ENCODE peak calls at places on chromosomes 4 and X, in four cellular contexts. X, T, W and Q are unnamed samples.

GRCh38 chrX:10242036-10242435 is 85.3 kb downstream of the CLCN4 start:
- DNase-seq in W (no peak), X (no peak), T (no peak), Q (no peak)

GRCh38 chrX:20829665-20830481 is 544.3 kb upstream of the CNKSR2 start:
- DNase-seq in X (no peak), T (no peak), W (no peak), Q (no peak)

GRCh38 chr4:39942507-39942906 is 35.2 kb downstream of the PDS5A start:
- DNase-seq in X (no peak), T (no peak), W (no peak), Q (no peak)

GRCh38 chrX:109684136-109684535 is 48.9 kb downstream of the ACSL4 start:
- DNase-seq in T (no peak), X (no peak), W (no peak), Q (no peak)

GRCh38 chrX:129663171-129663570 is 8.4 kb upstream of the APLN start:
- DNase-seq in X (no peak), W (no peak), T (no peak), Q (no peak)

GRCh38 chr4:15366660-15367059 is 61.2 kb upstream of the C1QTNF7 start:
- DNase-seq in X (no peak), W (no peak), T (no peak), Q (no peak)

GRCh38 chr4:142091085-142091513 is 454.7 kb downstream of the IL15 start:
- DNase-seq in W (no peak), X (no peak), T (no peak), Q (no peak)

GRCh38 chr4:53622739-53623151 is 31.5 kb upstream of the LNX1 start:
- DNase-seq in T (no peak), X (no peak), W (no peak), Q (no peak)

GRCh38 chrX:31333181-31333831 is 261.5 kb upstream of the FTHL17 start:
- DNase-seq in W (no peak), T (no peak), X (no peak), Q (no peak)

GRCh38 chr4:12724520-12724919 is 759.6 kb downstream of the RAB28 start:
- DNase-seq in X (no peak), W (peak; percentile 3), T (no peak), Q (no peak)

GRCh38 chr4:141140271-141141205 is 7.3 kb upstream of the RNF150 start:
- DNase-seq in T (no peak), W (no peak), X (no peak), Q (no peak)

GRCh38 chr4:78517050-78517652 is 34.4 kb upstream of the ANXA3 start:
- DNase-seq in T (no peak), W (peak; percentile 11), X (no peak), Q (no peak)

GRCh38 chrX:104370089-104370488 is 115.4 kb upstream of the ESX1 start:
- DNase-seq in W (peak; percentile 6), T (peak; percentile 5), X (no peak), Q (peak; percentile 13)

GRCh38 chr4:186714006-186714675 is 9.5 kb downstream of the FAT1 start:
- DNase-seq in X (no peak), W (no peak), T (no peak), Q (no peak)

DNA sequence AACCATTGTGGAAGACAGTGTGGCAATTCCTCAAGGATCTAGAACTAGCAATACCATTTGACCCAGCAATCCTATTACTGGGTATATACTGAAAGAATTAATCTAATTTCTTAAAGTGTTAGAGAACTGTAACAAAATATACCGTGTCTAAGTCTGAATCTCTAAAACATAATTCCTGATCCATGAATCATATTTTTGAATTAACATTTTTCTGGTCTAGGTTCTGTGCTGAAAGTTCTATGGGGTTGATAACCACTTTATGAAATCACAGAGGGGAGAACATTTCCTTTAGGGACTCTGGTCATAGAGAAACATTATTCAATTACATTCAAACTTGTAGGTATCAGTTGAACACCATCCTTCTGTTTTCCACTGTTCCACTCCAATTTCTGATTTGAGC is 91.9 kb upstream of the ETNPPL start:
- DNase-seq in T (no peak), X (no peak), W (no peak), Q (no peak)
- TF ChIP-seq ETV6 in T (no peak), X (no peak), W (no peak), Q (no peak)

DNA sequence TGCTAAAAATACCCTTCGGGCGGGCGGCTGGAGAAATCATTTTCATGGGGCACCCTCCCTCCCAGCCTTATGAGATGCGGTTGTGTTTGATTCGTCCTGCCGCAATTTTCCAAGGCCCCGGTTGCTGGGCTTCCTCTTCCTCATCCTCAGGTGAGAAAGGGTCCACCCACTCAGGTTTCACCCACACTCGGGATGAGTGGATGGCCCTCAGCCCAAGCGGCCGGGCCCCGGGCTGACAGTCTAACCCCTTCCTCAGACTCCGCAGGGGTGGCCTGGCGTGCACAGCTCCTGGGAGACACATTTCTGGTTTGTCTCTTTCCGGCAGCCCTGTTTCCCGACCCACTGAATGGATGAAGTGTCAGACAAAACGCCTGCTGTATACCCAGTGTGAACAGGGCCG is 116.5 kb upstream of the LRPAP1 start:
- DNase-seq in T (no peak), X (no peak), W (no peak), Q (no peak)
- TF ChIP-seq ETV6 in T (no peak), X (no peak), W (no peak), Q (no peak)

GRCh38 chrX:154333116-154333515 is 37.5 kb downstream of the TKTL1 start:
- DNase-seq in W (no peak), T (no peak), X (no peak), Q (no peak)
- TF ChIP-seq ETV6 in W (no peak), T (no peak), X (no peak), Q (no peak)

GRCh38 chr4:26061248-26061986 is 147.4 kb downstream of the SMIM20 start:
- DNase-seq in W (peak; percentile 6), X (no peak), T (peak; percentile 54), Q (peak; percentile 57)

GRCh38 chr4:26062221-26062620 is 148.2 kb downstream of the SMIM20 start:
- DNase-seq in T (no peak), X (no peak), W (no peak), Q (no peak)

GRCh38 chr4:26059391-26060154 is 145.6 kb downstream of the SMIM20 start:
- DNase-seq in T (no peak), W (no peak), X (no peak), Q (no peak)

GRCh38 chr4:26058537-26058936 is 144.5 kb downstream of the SMIM20 start:
- DNase-seq in X (peak; percentile 32), W (no peak), T (no peak), Q (no peak)

GRCh38 chr4:26060286-26060685 is 146.3 kb downstream of the SMIM20 start:
- DNase-seq in T (no peak), W (no peak), X (no peak), Q (no peak)
- TF ChIP-seq ETV6 in T (no peak), W (no peak), X (no peak), Q (no peak)

GRCh38 chr4:36716874-36717273 is 435.5 kb downstream of the DTHD1 start:
- DNase-seq in X (no peak), W (no peak), T (no peak), Q (no peak)
- TF ChIP-seq ETV6 in X (no peak), W (no peak), T (no peak), Q (no peak)

GRCh38 chr4:185577592-185577940 is 42.3 kb upstream of the PDLIM3 start:
- DNase-seq in W (no peak), X (no peak), T (no peak), Q (no peak)
- TF ChIP-seq ETV6 in W (no peak), X (no peak), T (no peak), Q (no peak)